ENCODE peak calls at places on chromosomes 3 and 15, in seven cellular contexts. One of them, this sample, is unnamed.

GRCh38 chr3:49896345-49896744 is 7.3 kb downstream of the MST1R start:
- DNase-seq in testis: no peak
- DNase-seq in heart left ventricle: no peak
- DNase-seq in glutamatergic neuron: no peak
- DNase-seq in dorsolateral prefrontal cortex: peak
- DNase-seq in GM12878: no peak
- DNase-seq in fibroblast of lung: no peak
- DNase-seq in this sample: no peak

GRCh38 chr3:136916200-136916599 is 41.6 kb upstream of the IL20RB start:
- DNase-seq in testis: no peak
- DNase-seq in heart left ventricle: no peak
- DNase-seq in glutamatergic neuron: no peak
- DNase-seq in dorsolateral prefrontal cortex: no peak
- DNase-seq in GM12878: no peak
- DNase-seq in fibroblast of lung: no peak
- DNase-seq in this sample: no peak

GRCh38 chr3:135905058-135905724 is 60.3 kb upstream of the PPP2R3A start:
- DNase-seq in testis: no peak
- DNase-seq in heart left ventricle: no peak
- DNase-seq in glutamatergic neuron: no peak
- DNase-seq in dorsolateral prefrontal cortex: no peak
- DNase-seq in GM12878: no peak
- DNase-seq in fibroblast of lung: peak
- DNase-seq in this sample: no peak

GRCh38 chr15:58957101-58957973 is 23.9 kb upstream of the SLTM start:
- DNase-seq in testis: peak
- DNase-seq in heart left ventricle: peak
- DNase-seq in glutamatergic neuron: peak
- DNase-seq in dorsolateral prefrontal cortex: no peak
- DNase-seq in GM12878: no peak
- DNase-seq in fibroblast of lung: peak
- DNase-seq in this sample: peak

GRCh38 chr15:55564347-55565145 is 23.6 kb downstream of the PYGO1 start:
- DNase-seq in testis: no peak
- DNase-seq in heart left ventricle: no peak
- DNase-seq in glutamatergic neuron: no peak
- DNase-seq in dorsolateral prefrontal cortex: no peak
- DNase-seq in GM12878: no peak
- DNase-seq in fibroblast of lung: no peak
- DNase-seq in this sample: no peak

GRCh38 chr3:64352596-64352989 is 127.3 kb upstream of the PRICKLE2 start:
- DNase-seq in testis: no peak
- DNase-seq in heart left ventricle: no peak
- DNase-seq in glutamatergic neuron: no peak
- DNase-seq in dorsolateral prefrontal cortex: no peak
- DNase-seq in GM12878: no peak
- DNase-seq in fibroblast of lung: no peak
- DNase-seq in this sample: no peak

GRCh38 chr15:69757186-69757585 is 304.6 kb downstream of the RPLP1 start:
- DNase-seq in testis: no peak
- DNase-seq in heart left ventricle: no peak
- DNase-seq in glutamatergic neuron: no peak
- DNase-seq in dorsolateral prefrontal cortex: no peak
- DNase-seq in GM12878: no peak
- DNase-seq in fibroblast of lung: no peak
- DNase-seq in this sample: no peak

GRCh38 chr15:80978685-80979084 is 10.9 kb downstream of the MESD start:
- DNase-seq in testis: no peak
- DNase-seq in heart left ventricle: no peak
- DNase-seq in glutamatergic neuron: no peak
- DNase-seq in dorsolateral prefrontal cortex: no peak
- DNase-seq in GM12878: no peak
- DNase-seq in fibroblast of lung: peak
- DNase-seq in this sample: no peak

GRCh38 chr15:50685976-50686467 is 575 bp downstream of the TRPM7 start:
- DNase-seq in testis: peak
- DNase-seq in heart left ventricle: peak
- DNase-seq in glutamatergic neuron: peak
- DNase-seq in dorsolateral prefrontal cortex: peak
- DNase-seq in GM12878: peak
- DNase-seq in fibroblast of lung: peak
- DNase-seq in this sample: peak

GRCh38 chr3:129606522-129607390 is at the start of gene PLXND1:
- DNase-seq in testis: peak
- DNase-seq in heart left ventricle: peak
- DNase-seq in glutamatergic neuron: peak
- DNase-seq in dorsolateral prefrontal cortex: no peak
- DNase-seq in GM12878: no peak
- DNase-seq in fibroblast of lung: peak
- DNase-seq in this sample: peak

GRCh38 chr3:190566043-190566933 is 52.4 kb downstream of the IL1RAP start:
- DNase-seq in testis: peak
- DNase-seq in heart left ventricle: peak
- DNase-seq in glutamatergic neuron: no peak
- DNase-seq in dorsolateral prefrontal cortex: peak
- DNase-seq in GM12878: no peak
- DNase-seq in fibroblast of lung: peak
- DNase-seq in this sample: no peak

GRCh38 chr3:53789459-53789858 is 56.8 kb downstream of the CHDH start:
- DNase-seq in testis: no peak
- DNase-seq in heart left ventricle: no peak
- DNase-seq in glutamatergic neuron: no peak
- DNase-seq in dorsolateral prefrontal cortex: no peak
- DNase-seq in GM12878: no peak
- DNase-seq in fibroblast of lung: no peak
- DNase-seq in this sample: no peak

GRCh38 chr3:150930839-150931238 is 25.6 kb upstream of the MINDY4B start:
- DNase-seq in testis: no peak
- DNase-seq in heart left ventricle: no peak
- DNase-seq in glutamatergic neuron: no peak
- DNase-seq in dorsolateral prefrontal cortex: no peak
- DNase-seq in GM12878: no peak
- DNase-seq in fibroblast of lung: no peak
- DNase-seq in this sample: no peak

GRCh38 chr15:70094690-70095311 is 2.9 kb downstream of the TLE3 start:
- DNase-seq in testis: peak
- DNase-seq in heart left ventricle: no peak
- DNase-seq in glutamatergic neuron: no peak
- DNase-seq in dorsolateral prefrontal cortex: no peak
- DNase-seq in GM12878: no peak
- DNase-seq in fibroblast of lung: peak
- DNase-seq in this sample: no peak

GRCh38 chr3:49668861-49669260 is 5.3 kb upstream of the APEH start:
- DNase-seq in testis: no peak
- DNase-seq in heart left ventricle: no peak
- DNase-seq in glutamatergic neuron: no peak
- DNase-seq in dorsolateral prefrontal cortex: no peak
- DNase-seq in GM12878: no peak
- DNase-seq in fibroblast of lung: no peak
- DNase-seq in this sample: no peak

GRCh38 chr15:68000754-68001153 is 53.4 kb upstream of the PIAS1 start:
- DNase-seq in testis: no peak
- DNase-seq in heart left ventricle: no peak
- DNase-seq in glutamatergic neuron: no peak
- DNase-seq in dorsolateral prefrontal cortex: no peak
- DNase-seq in GM12878: no peak
- DNase-seq in fibroblast of lung: no peak
- DNase-seq in this sample: no peak

GRCh38 chr3:94234177-94234788 is 171.4 kb downstream of the NSUN3 start:
- DNase-seq in testis: peak
- DNase-seq in heart left ventricle: no peak
- DNase-seq in glutamatergic neuron: no peak
- DNase-seq in dorsolateral prefrontal cortex: no peak
- DNase-seq in GM12878: no peak
- DNase-seq in fibroblast of lung: peak
- DNase-seq in this sample: peak
- TF ChIP-seq CTCF in testis: peak
- TF ChIP-seq CTCF in heart left ventricle: peak
- TF ChIP-seq CTCF in glutamatergic neuron: peak
- TF ChIP-seq CTCF in dorsolateral prefrontal cortex: peak
- TF ChIP-seq CTCF in GM12878: peak
- TF ChIP-seq CTCF in fibroblast of lung: peak
- TF ChIP-seq CTCF in this sample: peak

GRCh38 chr3:187849255-187849654 is 104.0 kb upstream of the BCL6 start:
- DNase-seq in testis: no peak
- DNase-seq in heart left ventricle: no peak
- DNase-seq in glutamatergic neuron: no peak
- DNase-seq in dorsolateral prefrontal cortex: no peak
- DNase-seq in GM12878: no peak
- DNase-seq in fibroblast of lung: no peak
- DNase-seq in this sample: no peak
- TF ChIP-seq CTCF in testis: no peak
- TF ChIP-seq CTCF in heart left ventricle: no peak
- TF ChIP-seq CTCF in glutamatergic neuron: no peak
- TF ChIP-seq CTCF in dorsolateral prefrontal cortex: no peak
- TF ChIP-seq CTCF in GM12878: no peak
- TF ChIP-seq CTCF in fibroblast of lung: no peak
- TF ChIP-seq CTCF in this sample: no peak

GRCh38 chr3:27176256-27176655 is 192.9 kb downstream of the NEK10 start:
- DNase-seq in testis: no peak
- DNase-seq in heart left ventricle: no peak
- DNase-seq in glutamatergic neuron: no peak
- DNase-seq in dorsolateral prefrontal cortex: no peak
- DNase-seq in GM12878: no peak
- DNase-seq in fibroblast of lung: no peak
- DNase-seq in this sample: no peak

GRCh38 chr3:27171113-27171512 is 198.1 kb downstream of the NEK10 start:
- DNase-seq in testis: no peak
- DNase-seq in heart left ventricle: no peak
- DNase-seq in glutamatergic neuron: no peak
- DNase-seq in dorsolateral prefrontal cortex: no peak
- DNase-seq in GM12878: no peak
- DNase-seq in fibroblast of lung: no peak
- DNase-seq in this sample: no peak

GRCh38 chr3:27174530-27174929 is 194.7 kb downstream of the NEK10 start:
- DNase-seq in testis: no peak
- DNase-seq in heart left ventricle: no peak
- DNase-seq in glutamatergic neuron: no peak
- DNase-seq in dorsolateral prefrontal cortex: no peak
- DNase-seq in GM12878: no peak
- DNase-seq in fibroblast of lung: no peak
- DNase-seq in this sample: no peak
- TF ChIP-seq CTCF in testis: no peak
- TF ChIP-seq CTCF in heart left ventricle: no peak
- TF ChIP-seq CTCF in glutamatergic neuron: no peak
- TF ChIP-seq CTCF in dorsolateral prefrontal cortex: no peak
- TF ChIP-seq CTCF in GM12878: no peak
- TF ChIP-seq CTCF in fibroblast of lung: no peak
- TF ChIP-seq CTCF in this sample: no peak

GRCh38 chr3:73432021-73432722 is 192.6 kb downstream of the PDZRN3 start:
- DNase-seq in testis: peak
- DNase-seq in heart left ventricle: no peak
- DNase-seq in glutamatergic neuron: no peak
- DNase-seq in dorsolateral prefrontal cortex: no peak
- DNase-seq in GM12878: no peak
- DNase-seq in fibroblast of lung: peak
- DNase-seq in this sample: no peak

GRCh38 chr3:73431136-73431933 is 193.4 kb downstream of the PDZRN3 start:
- DNase-seq in testis: no peak
- DNase-seq in heart left ventricle: no peak
- DNase-seq in glutamatergic neuron: no peak
- DNase-seq in dorsolateral prefrontal cortex: no peak
- DNase-seq in GM12878: no peak
- DNase-seq in fibroblast of lung: no peak
- DNase-seq in this sample: no peak

GRCh38 chr3:73433681-73434080 is 191.1 kb downstream of the PDZRN3 start:
- DNase-seq in testis: no peak
- DNase-seq in heart left ventricle: no peak
- DNase-seq in glutamatergic neuron: no peak
- DNase-seq in dorsolateral prefrontal cortex: peak
- DNase-seq in GM12878: no peak
- DNase-seq in fibroblast of lung: peak
- DNase-seq in this sample: no peak

GRCh38 chr3:73433079-73433478 is 191.7 kb downstream of the PDZRN3 start:
- DNase-seq in testis: no peak
- DNase-seq in heart left ventricle: no peak
- DNase-seq in glutamatergic neuron: no peak
- DNase-seq in dorsolateral prefrontal cortex: no peak
- DNase-seq in GM12878: no peak
- DNase-seq in fibroblast of lung: no peak
- DNase-seq in this sample: no peak

GRCh38 chr3:73432723-73433032 is 192.1 kb downstream of the PDZRN3 start:
- DNase-seq in testis: no peak
- DNase-seq in heart left ventricle: no peak
- DNase-seq in glutamatergic neuron: no peak
- DNase-seq in dorsolateral prefrontal cortex: no peak
- DNase-seq in GM12878: no peak
- DNase-seq in fibroblast of lung: no peak
- DNase-seq in this sample: no peak
- TF ChIP-seq CTCF in testis: no peak
- TF ChIP-seq CTCF in heart left ventricle: no peak
- TF ChIP-seq CTCF in glutamatergic neuron: peak
- TF ChIP-seq CTCF in dorsolateral prefrontal cortex: no peak
- TF ChIP-seq CTCF in GM12878: no peak
- TF ChIP-seq CTCF in fibroblast of lung: no peak
- TF ChIP-seq CTCF in this sample: peak

GRCh38 chr15:101193063-101193712 is 58.7 kb downstream of the CHSY1 start:
- DNase-seq in testis: peak
- DNase-seq in heart left ventricle: peak
- DNase-seq in glutamatergic neuron: no peak
- DNase-seq in dorsolateral prefrontal cortex: no peak
- DNase-seq in GM12878: no peak
- DNase-seq in fibroblast of lung: no peak
- DNase-seq in this sample: no peak
- TF ChIP-seq CTCF in testis: no peak
- TF ChIP-seq CTCF in heart left ventricle: no peak
- TF ChIP-seq CTCF in glutamatergic neuron: no peak
- TF ChIP-seq CTCF in dorsolateral prefrontal cortex: no peak
- TF ChIP-seq CTCF in GM12878: no peak
- TF ChIP-seq CTCF in fibroblast of lung: no peak
- TF ChIP-seq CTCF in this sample: no peak

GRCh38 chr3:182276512-182276911 is 516.8 kb upstream of the ATP11B start:
- DNase-seq in testis: no peak
- DNase-seq in heart left ventricle: no peak
- DNase-seq in glutamatergic neuron: peak
- DNase-seq in dorsolateral prefrontal cortex: no peak
- DNase-seq in GM12878: no peak
- DNase-seq in fibroblast of lung: no peak
- DNase-seq in this sample: no peak
- TF ChIP-seq CTCF in testis: no peak
- TF ChIP-seq CTCF in heart left ventricle: no peak
- TF ChIP-seq CTCF in glutamatergic neuron: no peak
- TF ChIP-seq CTCF in dorsolateral prefrontal cortex: no peak
- TF ChIP-seq CTCF in GM12878: no peak
- TF ChIP-seq CTCF in fibroblast of lung: no peak
- TF ChIP-seq CTCF in this sample: no peak

This sample was measured in neural crest cell.